ENCODE peak calls at places on chromosome 7, in eight cellular contexts. J is HCT116, I is A549, B is GM12878, X is HepG2, P is K562, F is endothelial cell of umbilical vein, R is H1. C is an unnamed sample.

GRCh38 chr7:24503511-24503910 is 69.7 kb upstream of the PALS2 start:
- DNase-seq in R (no peak), I (no peak), P (no peak), F (no peak), B (no peak), J (no peak), X (no peak), C (no peak)

GRCh38 chr7:46524350-46524749 is 603.3 kb upstream of the IGFBP3 start:
- DNase-seq in X (no peak), I (no peak), J (no peak), B (no peak), R (no peak), F (no peak), P (no peak), C (no peak)

GRCh38 chr7:96016056-96016455 is 243.7 kb downstream of the DYNC1I1 start:
- DNase-seq in J (no peak), F (no peak), X (no peak), P (no peak), B (no peak), I (no peak), R (no peak), C (no peak)

GRCh38 chr7:17320642-17321041 is 22.2 kb downstream of the AHR start:
- DNase-seq in B (no peak), P (no peak), I (no peak), F (peak), X (peak), R (no peak), J (no peak), C (no peak)

GRCh38 chr7:38453187-38453586 is 178.0 kb downstream of the AMPH start:
- DNase-seq in B (no peak), I (no peak), J (no peak), R (no peak), P (no peak), X (no peak), F (no peak), C (no peak)

GRCh38 chr7:91263359-91264082 is 712 bp upstream of the FZD1 start:
- DNase-seq in X (no peak), B (no peak), J (no peak), F (no peak), P (peak), I (peak), R (peak), C (peak)

GRCh38 chr7:13990984-13991790 is 1.7 kb upstream of the ETV1 start:
- DNase-seq in F (peak), R (peak), J (peak), X (peak), P (peak), I (peak), B (peak), C (peak)

GRCh38 chr7:34217972-34218371 is 312.6 kb downstream of the BMPER start:
- DNase-seq in X (no peak), J (no peak), R (no peak), B (no peak), F (no peak), P (no peak), I (no peak), C (no peak)

GRCh38 chr7:81299272-81299671 is 380.4 kb upstream of the SEMA3C start:
- DNase-seq in R (no peak), B (no peak), X (no peak), J (peak), P (no peak), F (peak), I (peak), C (peak)

GRCh38 chr7:101816499-101817030 is 861 bp upstream of the CUX1 start:
- DNase-seq in B (no peak), P (peak), I (no peak), X (no peak), J (no peak), F (no peak), R (no peak), C (peak)

GRCh38 chr7:120218702-120219101 is 54.3 kb upstream of the KCND2 start:
- DNase-seq in B (no peak), J (no peak), F (no peak), X (no peak), P (no peak), R (no peak), I (no peak), C (no peak)

GRCh38 chr7:111090834-111091233 is at the start of gene LRRN3:
- DNase-seq in F (no peak), B (no peak), J (no peak), X (no peak), R (no peak), P (peak), I (no peak), C (no peak)

GRCh38 chr7:111089822-111090426 is 1.0 kb upstream of the LRRN3 start:
- DNase-seq in I (peak), X (peak), F (peak), P (peak), B (no peak), R (no peak), J (peak), C (peak)

GRCh38 chr7:111094387-111094786 is 3.5 kb downstream of the LRRN3 start:
- DNase-seq in P (no peak), B (no peak), X (no peak), J (no peak), R (no peak), I (no peak), F (no peak), C (no peak)

GRCh38 chr7:111092406-111093160 is 1.7 kb downstream of the LRRN3 start:
- DNase-seq in F (no peak), B (no peak), P (no peak), X (no peak), R (no peak), I (no peak), J (no peak), C (no peak)

DNA sequence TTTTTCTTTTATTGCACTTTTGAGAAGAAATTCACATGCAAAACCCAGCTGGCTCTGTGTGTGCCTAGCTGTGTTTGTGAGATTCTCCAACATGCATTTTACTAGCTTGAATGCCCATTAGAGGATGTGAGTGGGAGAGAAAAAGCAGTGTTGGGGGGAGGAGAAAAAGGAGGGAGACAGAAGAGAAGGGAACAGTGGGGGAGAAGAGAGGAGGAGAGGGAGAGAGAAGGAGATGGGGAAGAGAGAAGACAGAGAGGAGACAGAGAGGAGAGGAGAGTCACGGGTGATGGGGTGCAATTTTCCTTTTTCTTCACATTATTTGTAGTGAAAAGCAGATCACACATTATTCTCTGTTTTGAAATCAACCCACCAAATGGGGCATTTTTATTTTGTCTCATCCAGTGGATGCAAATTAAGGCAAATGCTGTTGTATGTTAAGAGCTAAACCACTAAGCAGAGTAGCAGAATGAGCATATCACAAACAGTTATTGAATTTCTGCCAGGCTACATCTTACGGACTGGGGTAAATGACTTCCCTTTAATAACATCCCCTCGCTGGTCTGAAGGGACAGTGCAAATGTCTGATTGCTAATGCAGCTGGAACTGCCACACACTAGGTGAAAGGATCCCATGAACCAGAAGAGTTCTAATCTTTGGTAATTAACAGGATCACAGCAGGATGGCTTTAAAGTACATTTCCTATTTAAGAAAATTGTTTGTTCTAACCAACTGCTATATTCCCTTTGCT is 870 bp downstream of the LRRN3 start:
- DNase-seq in X (no peak), R (no peak), B (no peak), F (peak), I (no peak), J (no peak), P (no peak), C (no peak)
- H3K4me3 ChIP-seq in X (no peak), R (no peak), B (no peak), F (no peak), I (no peak), J (no peak), P (no peak), C (no peak)

DNA sequence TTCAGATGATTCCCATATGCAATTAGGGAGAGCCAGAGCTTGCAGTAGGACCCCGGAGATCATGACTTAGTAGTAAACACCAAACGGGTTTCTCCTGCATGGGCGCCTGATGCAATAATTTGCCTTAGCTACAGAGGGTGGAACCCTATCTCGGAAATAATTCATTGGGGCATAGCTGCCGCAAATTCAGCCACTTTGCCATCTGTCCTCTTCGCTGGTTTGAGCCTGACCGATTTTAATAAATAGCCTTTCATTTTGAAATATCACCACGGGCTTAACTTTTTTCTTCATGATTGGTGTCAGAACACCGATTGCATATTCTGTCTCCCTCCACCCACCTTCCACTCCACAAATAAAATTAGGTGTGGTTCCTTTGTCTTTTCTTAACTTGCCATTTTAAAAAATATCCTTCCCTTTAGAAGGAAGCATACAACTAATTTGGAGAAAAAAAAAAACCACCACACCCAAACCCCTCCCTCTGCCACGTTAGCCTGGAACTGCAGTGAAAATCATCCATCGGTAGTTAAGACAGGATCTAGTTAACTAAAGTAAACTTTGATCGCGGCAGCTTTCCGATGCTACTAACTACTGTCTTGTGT is 1.5 kb downstream of the GARS1 start:
- DNase-seq in I (peak), P (peak), R (no peak), B (no peak), F (peak), X (peak), J (no peak), C (peak)
- TF ChIP-seq MAX in I (no peak), P (no peak), R (no peak), B (no peak), F (no peak), X (no peak), J (peak), C (peak)

GRCh38 chr7:148882668-148883232 is 1.3 kb downstream of the EZH2 start:
- DNase-seq in B (no peak), P (no peak), J (no peak), F (peak), I (no peak), X (no peak), R (no peak), C (peak)

GRCh38 chr7:148884299-148885022 is 370 bp upstream of the EZH2 start:
- DNase-seq in F (peak), P (peak), X (peak), I (peak), R (peak), J (peak), B (peak), C (peak)

GRCh38 chr7:148883233-148884048 is 650 bp downstream of the EZH2 start:
- DNase-seq in F (peak), R (peak), B (no peak), I (peak), J (no peak), P (peak), X (no peak), C (peak)

GRCh38 chr7:148882192-148882591 is 1.9 kb downstream of the EZH2 start:
- DNase-seq in I (no peak), J (no peak), B (no peak), F (no peak), R (no peak), X (no peak), P (no peak), C (no peak)

GRCh38 chr7:148884049-148884298 is at the start of gene EZH2:
- DNase-seq in I (no peak), X (no peak), R (no peak), F (no peak), P (no peak), J (no peak), B (no peak), C (no peak)
- TF ChIP-seq POLR2A in I (peak), X (peak), R (no peak), F (peak), P (no peak), J (peak), B (peak), C (peak)

DNA sequence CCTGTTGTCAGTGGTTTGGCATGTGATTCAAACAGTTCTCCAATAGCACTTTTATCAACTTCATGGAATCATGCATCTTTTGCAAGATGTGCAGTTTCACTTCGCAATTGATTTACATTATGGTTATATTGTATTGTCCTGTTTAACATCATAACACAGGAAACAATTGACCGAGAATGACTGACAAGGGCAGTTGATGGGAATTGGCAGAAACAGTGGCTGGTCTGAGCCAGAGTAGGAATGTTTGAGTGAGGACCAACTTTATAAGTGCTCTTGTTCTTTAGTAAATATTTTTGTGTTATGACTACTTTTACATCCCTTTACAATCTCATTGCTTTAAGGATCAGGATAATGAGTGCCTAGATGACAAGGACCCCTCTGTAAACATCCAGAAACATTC is 2.2 kb downstream of the KLHL7 start:
- DNase-seq in B (no peak), X (no peak), P (no peak), J (no peak), R (no peak), I (no peak), F (peak), C (no peak)
- H3K4me3 ChIP-seq in B (no peak), X (peak), P (no peak), J (no peak), R (peak), I (no peak), F (no peak), C (peak)

GRCh38 chr7:141356096-141356495 is 195.1 kb upstream of the AGK start:
- DNase-seq in J (no peak), I (no peak), X (no peak), B (no peak), R (no peak), F (peak), P (no peak), C (no peak)
- TF ChIP-seq MAX in J (no peak), I (no peak), X (no peak), B (no peak), R (no peak), F (no peak), P (no peak), C (no peak)